ENCODE peak calls at places on chromosomes 11 and 22, in five cellular contexts. One of them, this sample, is unnamed.

GRCh38 chr11:44305643-44306468 is 4.1 kb downstream of the ALX4 start:
- DNase-seq in uterus: no peak
- DNase-seq in GM23338: no peak
- DNase-seq in IMR-90: no peak
- DNase-seq in HCT116: no peak
- DNase-seq in this sample: no peak

GRCh38 chr11:10314199-10315072 is 9.6 kb downstream of the ADM start:
- DNase-seq in uterus: no peak
- DNase-seq in GM23338: peak; percentile 70
- DNase-seq in IMR-90: peak; percentile 71
- DNase-seq in HCT116: no peak
- DNase-seq in this sample: no peak

GRCh38 chr11:74141274-74141695 is 29.5 kb downstream of the C2CD3 start:
- DNase-seq in uterus: no peak
- DNase-seq in GM23338: peak; percentile 62
- DNase-seq in IMR-90: no peak
- DNase-seq in HCT116: no peak
- DNase-seq in this sample: no peak

GRCh38 chr11:74135516-74135840 is 35.3 kb downstream of the C2CD3 start:
- DNase-seq in uterus: no peak
- DNase-seq in GM23338: no peak
- DNase-seq in IMR-90: no peak
- DNase-seq in HCT116: no peak
- DNase-seq in this sample: no peak

GRCh38 chr11:111512296-111513239 is at the start of gene BTG4:
- DNase-seq in uterus: no peak
- DNase-seq in GM23338: peak; percentile 69
- DNase-seq in IMR-90: no peak
- DNase-seq in HCT116: no peak
- DNase-seq in this sample: no peak

GRCh38 chr22:43100223-43100622 is 10.3 kb upstream of the BIK start:
- DNase-seq in uterus: no peak
- DNase-seq in GM23338: no peak
- DNase-seq in IMR-90: peak; percentile 68
- DNase-seq in HCT116: no peak
- DNase-seq in this sample: no peak

GRCh38 chr11:3026803-3027202 is 30.4 kb downstream of the CARS1 start:
- DNase-seq in uterus: no peak
- DNase-seq in GM23338: no peak
- DNase-seq in IMR-90: no peak
- DNase-seq in HCT116: no peak
- DNase-seq in this sample: no peak

GRCh38 chr11:133078591-133079179 is 453.6 kb downstream of the OPCML start:
- DNase-seq in uterus: no peak
- DNase-seq in GM23338: peak; percentile 86
- DNase-seq in IMR-90: peak; percentile 20
- DNase-seq in HCT116: no peak
- DNase-seq in this sample: no peak

GRCh38 chr11:605286-606129 is 10.2 kb downstream of the IRF7 start:
- DNase-seq in uterus: no peak
- DNase-seq in GM23338: no peak
- DNase-seq in IMR-90: no peak
- DNase-seq in HCT116: no peak
- DNase-seq in this sample: no peak

GRCh38 chr11:14908214-14908880 is 16.3 kb upstream of the CYP2R1 start:
- DNase-seq in uterus: no peak
- DNase-seq in GM23338: peak; percentile 70
- DNase-seq in IMR-90: peak; percentile 34
- DNase-seq in HCT116: peak; percentile 51
- DNase-seq in this sample: no peak

GRCh38 chr22:27810566-27810965 is 9.0 kb upstream of the MN1 start:
- DNase-seq in uterus: peak; percentile 81
- DNase-seq in GM23338: no peak
- DNase-seq in IMR-90: peak; percentile 68
- DNase-seq in HCT116: no peak
- DNase-seq in this sample: peak; percentile 62

GRCh38 chr11:125364085-125364822 is 131.8 kb downstream of the FEZ1 start:
- DNase-seq in uterus: no peak
- DNase-seq in GM23338: no peak
- DNase-seq in IMR-90: peak; percentile 81
- DNase-seq in HCT116: no peak
- DNase-seq in this sample: no peak
- TF ChIP-seq CTCF in uterus: no peak
- TF ChIP-seq CTCF in GM23338: peak; percentile 41
- TF ChIP-seq CTCF in IMR-90: peak; percentile 15
- TF ChIP-seq CTCF in HCT116: peak; percentile 8
- TF ChIP-seq CTCF in this sample: no peak

GRCh38 chr11:4093519-4094347 is 866 bp upstream of the RRM1 start:
- DNase-seq in uterus: no peak
- DNase-seq in GM23338: no peak
- DNase-seq in IMR-90: no peak
- DNase-seq in HCT116: no peak
- DNase-seq in this sample: no peak

GRCh38 chr11:4094348-4095291 is at the start of gene RRM1:
- DNase-seq in uterus: peak; percentile 95
- DNase-seq in GM23338: peak; percentile 98
- DNase-seq in IMR-90: peak; percentile 95
- DNase-seq in HCT116: peak; percentile 93
- DNase-seq in this sample: peak; percentile 93

GRCh38 chr11:4098026-4098621 is 3.5 kb downstream of the RRM1 start:
- DNase-seq in uterus: no peak
- DNase-seq in GM23338: no peak
- DNase-seq in IMR-90: peak; percentile 31
- DNase-seq in HCT116: no peak
- DNase-seq in this sample: no peak

GRCh38 chr11:4092031-4092430 is 2.6 kb upstream of the RRM1 start:
- DNase-seq in uterus: no peak
- DNase-seq in GM23338: no peak
- DNase-seq in IMR-90: no peak
- DNase-seq in HCT116: no peak
- DNase-seq in this sample: no peak

GRCh38 chr11:4095509-4096230 is 1.1 kb downstream of the RRM1 start:
- DNase-seq in uterus: no peak
- DNase-seq in GM23338: no peak
- DNase-seq in IMR-90: peak; percentile 78
- DNase-seq in HCT116: no peak
- DNase-seq in this sample: no peak
- H3K4me1 ChIP-seq in uterus: no peaks in the 10 kb centered on the region
- H3K4me1 ChIP-seq in GM23338: peaks cover 15% of the 10 kb centered on the region
- H3K4me1 ChIP-seq in IMR-90: peaks cover 9% of the 10 kb centered on the region
- H3K4me1 ChIP-seq in HCT116: peaks cover 9% of the 10 kb centered on the region
- H3K4me1 ChIP-seq in this sample: peaks cover 26% of the 10 kb centered on the region

GRCh38 chr22:44665115-44665514 is 36.9 kb upstream of the PRR5 start:
- DNase-seq in uterus: no peak
- DNase-seq in GM23338: peak; percentile 42
- DNase-seq in IMR-90: no peak
- DNase-seq in HCT116: no peak
- DNase-seq in this sample: peak; percentile 47
- TF ChIP-seq CTCF in uterus: no peak
- TF ChIP-seq CTCF in GM23338: peak; percentile 52
- TF ChIP-seq CTCF in IMR-90: no peak
- TF ChIP-seq CTCF in HCT116: no peak
- TF ChIP-seq CTCF in this sample: no peak

DNA sequence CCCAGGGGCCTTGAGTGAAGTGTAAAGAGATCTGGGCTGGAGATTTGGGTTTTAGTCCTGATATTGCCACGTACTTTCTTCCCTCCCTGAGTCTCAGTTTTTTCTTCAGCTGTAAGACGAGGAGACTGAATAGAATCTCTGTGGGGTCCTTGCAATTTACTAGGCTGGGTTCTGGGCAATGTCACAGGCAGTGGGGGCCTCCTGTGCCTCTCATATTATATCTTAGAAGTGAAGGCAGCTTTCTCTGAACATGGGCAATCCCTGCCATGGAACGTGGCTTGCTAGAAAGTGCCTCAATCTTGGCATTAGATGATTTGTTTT is 62.0 kb upstream of the PTPRJ start:
- DNase-seq in uterus: no peak
- DNase-seq in GM23338: no peak
- DNase-seq in IMR-90: no peak
- DNase-seq in HCT116: no peak
- DNase-seq in this sample: no peak
- H3K4me1 ChIP-seq in uterus: peaks cover 7% of the 10 kb centered on the region
- H3K4me1 ChIP-seq in GM23338: peaks cover 5% of the 10 kb centered on the region
- H3K4me1 ChIP-seq in IMR-90: peaks cover 11% of the 10 kb centered on the region
- H3K4me1 ChIP-seq in HCT116: peaks cover 27% of the 10 kb centered on the region
- H3K4me1 ChIP-seq in this sample: peaks cover 33% of the 10 kb centered on the region

GRCh38 chr22:24101966-24102365 is 79.3 kb upstream of the SUSD2 start:
- DNase-seq in uterus: no peak
- DNase-seq in GM23338: no peak
- DNase-seq in IMR-90: no peak
- DNase-seq in HCT116: no peak
- DNase-seq in this sample: no peak
- TF ChIP-seq CTCF in uterus: no peak
- TF ChIP-seq CTCF in GM23338: no peak
- TF ChIP-seq CTCF in IMR-90: no peak
- TF ChIP-seq CTCF in HCT116: no peak
- TF ChIP-seq CTCF in this sample: peak; percentile 47

GRCh38 chr22:50547231-50547851 is 1.6 kb downstream of the KLHDC7B start:
- DNase-seq in uterus: no peak
- DNase-seq in GM23338: no peak
- DNase-seq in IMR-90: no peak
- DNase-seq in HCT116: no peak
- DNase-seq in this sample: no peak

GRCh38 chr22:50551160-50551752 is 5.6 kb downstream of the KLHDC7B start:
- DNase-seq in uterus: no peak
- DNase-seq in GM23338: no peak
- DNase-seq in IMR-90: no peak
- DNase-seq in HCT116: no peak
- DNase-seq in this sample: no peak

GRCh38 chr22:50548046-50548912 is 2.6 kb downstream of the KLHDC7B start:
- DNase-seq in uterus: no peak
- DNase-seq in GM23338: no peak
- DNase-seq in IMR-90: no peak
- DNase-seq in HCT116: no peak
- DNase-seq in this sample: no peak

GRCh38 chr22:50550395-50550794 is 4.7 kb downstream of the KLHDC7B start:
- DNase-seq in uterus: no peak
- DNase-seq in GM23338: no peak
- DNase-seq in IMR-90: no peak
- DNase-seq in HCT116: no peak
- DNase-seq in this sample: no peak

DNA sequence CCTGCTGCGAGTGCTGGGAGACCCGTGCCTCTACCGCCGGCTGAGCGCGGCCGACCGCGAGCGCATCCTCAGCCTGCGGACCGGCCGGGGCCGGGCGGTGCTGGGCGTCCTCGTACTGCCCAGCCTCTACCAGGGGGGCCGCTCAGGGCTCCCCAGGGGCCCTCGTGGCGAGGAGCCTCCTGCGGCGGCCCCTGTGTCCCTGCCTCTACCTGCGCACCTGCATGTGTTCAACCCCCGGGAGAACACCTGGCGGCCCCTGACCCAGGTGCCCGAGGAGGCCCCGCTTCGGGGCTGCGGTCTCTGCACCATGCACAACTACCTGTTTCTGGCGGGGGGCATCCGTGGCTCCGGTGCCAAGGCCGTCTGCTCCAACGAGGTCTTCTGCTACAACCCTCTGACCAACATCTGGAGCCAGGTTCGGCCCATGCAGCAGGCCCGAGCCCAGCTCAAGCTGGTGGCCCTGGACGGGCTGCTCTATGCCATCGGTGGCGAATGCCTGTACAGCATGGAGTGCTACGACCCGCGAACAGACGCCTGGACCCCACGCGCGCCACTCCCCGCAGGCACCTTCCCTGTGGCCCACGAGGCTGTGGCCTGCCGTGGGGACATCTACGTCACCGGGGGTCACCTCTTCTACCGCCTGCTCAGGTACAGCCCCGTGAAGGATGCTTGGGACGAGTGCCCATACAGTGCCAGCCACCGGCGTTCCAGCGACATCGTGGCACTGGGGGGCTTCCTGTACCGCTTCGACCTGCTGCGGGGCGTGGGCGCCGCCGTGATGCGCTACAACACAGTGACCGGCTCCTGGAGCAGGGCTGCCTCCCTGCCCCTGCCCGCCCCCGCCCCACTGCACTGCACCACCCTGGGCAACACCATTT is 3.5 kb downstream of the KLHDC7B start:
- DNase-seq in uterus: no peak
- DNase-seq in GM23338: no peak
- DNase-seq in IMR-90: no peak
- DNase-seq in HCT116: no peak
- DNase-seq in this sample: no peak
- H3K4me1 ChIP-seq in uterus: no peaks in the 10 kb centered on the region
- H3K4me1 ChIP-seq in GM23338: no peaks in the 10 kb centered on the region
- H3K4me1 ChIP-seq in IMR-90: no peaks in the 10 kb centered on the region
- H3K4me1 ChIP-seq in HCT116: peaks cover 4% of the 10 kb centered on the region
- H3K4me1 ChIP-seq in this sample: peaks cover 23% of the 10 kb centered on the region

GRCh38 chr11:118015385-118015841 is 29.2 kb downstream of the IL10RA start:
- DNase-seq in uterus: no peak
- DNase-seq in GM23338: no peak
- DNase-seq in IMR-90: no peak
- DNase-seq in HCT116: no peak
- DNase-seq in this sample: no peak
- TF ChIP-seq CTCF in uterus: no peak
- TF ChIP-seq CTCF in GM23338: no peak
- TF ChIP-seq CTCF in IMR-90: no peak
- TF ChIP-seq CTCF in HCT116: no peak
- TF ChIP-seq CTCF in this sample: no peak